ENCODE peak calls at places on chromosome 1, in four cellular contexts. U is midbrain; Y is stimulated activated CD4-positive, alpha-beta T cell treated with anti-CD3 and anti-CD28 coated beads, TNF-alpha, amount 100 ng/mL, for 1 hour; F is T-helper 2 cell. K is an unnamed sample.

GRCh38 chr1:17662786-17663185 is 92.3 kb upstream of the ACTL8 start:
- DNase-seq in F (no peak), Y (no peak), U (no peak), K (no peak)

GRCh38 chr1:12180903-12181302 is 14.1 kb downstream of the TNFRSF1B start:
- DNase-seq in F (no peak), Y (no peak), U (no peak), K (no peak)

GRCh38 chr1:210800301-210800700 is 333.6 kb downstream of the KCNH1 start:
- DNase-seq in F (no peak), U (no peak), Y (no peak), K (no peak)

GRCh38 chr1:26180010-26180506 is 2.8 kb downstream of the CNKSR1 start:
- DNase-seq in U (no peak), Y (no peak), F (no peak), K (no peak)

GRCh38 chr1:16371725-16372124 is 4.7 kb downstream of the SZRD1 start:
- DNase-seq in F (no peak), Y (no peak), U (no peak), K (no peak)

GRCh38 chr1:24770891-24771290 is 25.6 kb downstream of the CLIC4 start:
- DNase-seq in U (no peak), F (no peak), Y (no peak), K (no peak)

GRCh38 chr1:166152977-166153376 is 13.8 kb downstream of the FAM78B start:
- DNase-seq in F (no peak), Y (no peak), U (no peak), K (no peak)

GRCh38 chr1:24022611-24023359 is 42.7 kb upstream of the SRSF10 start:
- DNase-seq in U (no peak), F (no peak), Y (no peak), K (no peak)

GRCh38 chr1:201125019-201125418 is 2.0 kb downstream of the ASCL5 start:
- DNase-seq in U (no peak), Y (no peak), F (no peak), K (no peak)

GRCh38 chr1:41890841-41891311 is 27.8 kb downstream of the HIVEP3 start:
- DNase-seq in F (no peak), Y (no peak), U (peak), K (no peak)

GRCh38 chr1:162007485-162007884 is 16.2 kb downstream of the OLFML2B start:
- DNase-seq in U (no peak), Y (no peak), F (no peak), K (no peak)

GRCh38 chr1:88774151-88774556 is 90.1 kb downstream of the PKN2 start:
- DNase-seq in U (no peak), F (no peak), Y (no peak), K (no peak)

GRCh38 chr1:240093120-240093961 is 1.7 kb downstream of the FMN2 start:
- DNase-seq in F (no peak), Y (no peak), U (no peak), K (no peak)

GRCh38 chr1:205986291-205986690 is 16.9 kb downstream of the RAB7B start:
- DNase-seq in Y (no peak), U (no peak), F (no peak), K (no peak)

GRCh38 chr1:193326296-193326695 is 139.9 kb upstream of the B3GALT2 start:
- DNase-seq in Y (no peak), U (no peak), F (no peak), K (no peak)

GRCh38 chr1:2493691-2494322 is 17.7 kb downstream of the PLCH2 start:
- DNase-seq in F (no peak), Y (no peak), U (peak), K (no peak)

GRCh38 chr1:184002071-184002470 is 35.5 kb downstream of the COLGALT2 start:
- DNase-seq in F (no peak), U (peak), Y (no peak), K (no peak)

GRCh38 chr1:87330201-87330953 is 1.7 kb downstream of the LMO4 start:
- DNase-seq in Y (no peak), U (peak), F (no peak), K (no peak)